ENCODE peak calls at places on chromosomes 4 and X, in five cellular contexts. W is IMR-90, H is mesendoderm, A is neuronal stem cell, M is mesenchymal stem cell. K is an unnamed sample.

GRCh38 chr4:56618734-56619133 is 62.4 kb downstream of the HOPX start:
- DNase-seq in W (no peak), H (no peak), A (no peak), M (peak), K (no peak)

GRCh38 chr4:54099287-54099958 is 540 bp upstream of the GSX2 start:
- DNase-seq in W (no peak), H (peak), A (no peak), M (no peak), K (peak)

GRCh38 chrX:19156223-19156622 is 34.0 kb upstream of the ADGRG2 start:
- DNase-seq in W (no peak), H (peak), A (no peak), M (no peak), K (peak)

GRCh38 chr4:116321471-116321870 is 763.9 kb downstream of the TRAM1L1 start:
- DNase-seq in W (no peak), H (no peak), A (no peak), M (no peak), K (no peak)

GRCh38 chr4:127709456-127709855 is 20.7 kb upstream of the SLC25A31 start:
- DNase-seq in W (no peak), H (no peak), A (no peak), M (no peak), K (no peak)

GRCh38 chrX:23879380-23880090 is 28.2 kb downstream of the APOO start:
- DNase-seq in W (no peak), H (no peak), A (no peak), M (no peak), K (no peak)

GRCh38 chrX:72620550-72621145 is 48.0 kb upstream of the HDAC8 start:
- DNase-seq in W (peak), H (no peak), A (no peak), M (peak), K (no peak)

GRCh38 chr4:51845736-51846135 is 2.8 kb downstream of the DCUN1D4 start:
- DNase-seq in W (no peak), H (no peak), A (no peak), M (no peak), K (no peak)

GRCh38 chr4:29805245-29805644 is 914.9 kb upstream of the PCDH7 start:
- DNase-seq in W (peak), H (peak), A (no peak), M (peak), K (no peak)

GRCh38 chrX:1468250-1468772 is 15.6 kb upstream of the ASMTL start:
- DNase-seq in W (no peak), H (no peak), A (no peak), M (no peak), K (peak)

GRCh38 chr4:54482529-54482961 is 175.2 kb upstream of the KIT start:
- DNase-seq in W (peak), H (peak), A (no peak), M (peak), K (no peak)

GRCh38 chr4:60133414-60133813 is 1066.7 kb upstream of the ADGRL3 start:
- DNase-seq in W (peak), H (no peak), A (no peak), M (peak), K (no peak)

GRCh38 chr4:72218953-72219352 is 187.2 kb downstream of the NPFFR2 start:
- DNase-seq in W (no peak), H (no peak), A (no peak), M (no peak), K (no peak)

DNA sequence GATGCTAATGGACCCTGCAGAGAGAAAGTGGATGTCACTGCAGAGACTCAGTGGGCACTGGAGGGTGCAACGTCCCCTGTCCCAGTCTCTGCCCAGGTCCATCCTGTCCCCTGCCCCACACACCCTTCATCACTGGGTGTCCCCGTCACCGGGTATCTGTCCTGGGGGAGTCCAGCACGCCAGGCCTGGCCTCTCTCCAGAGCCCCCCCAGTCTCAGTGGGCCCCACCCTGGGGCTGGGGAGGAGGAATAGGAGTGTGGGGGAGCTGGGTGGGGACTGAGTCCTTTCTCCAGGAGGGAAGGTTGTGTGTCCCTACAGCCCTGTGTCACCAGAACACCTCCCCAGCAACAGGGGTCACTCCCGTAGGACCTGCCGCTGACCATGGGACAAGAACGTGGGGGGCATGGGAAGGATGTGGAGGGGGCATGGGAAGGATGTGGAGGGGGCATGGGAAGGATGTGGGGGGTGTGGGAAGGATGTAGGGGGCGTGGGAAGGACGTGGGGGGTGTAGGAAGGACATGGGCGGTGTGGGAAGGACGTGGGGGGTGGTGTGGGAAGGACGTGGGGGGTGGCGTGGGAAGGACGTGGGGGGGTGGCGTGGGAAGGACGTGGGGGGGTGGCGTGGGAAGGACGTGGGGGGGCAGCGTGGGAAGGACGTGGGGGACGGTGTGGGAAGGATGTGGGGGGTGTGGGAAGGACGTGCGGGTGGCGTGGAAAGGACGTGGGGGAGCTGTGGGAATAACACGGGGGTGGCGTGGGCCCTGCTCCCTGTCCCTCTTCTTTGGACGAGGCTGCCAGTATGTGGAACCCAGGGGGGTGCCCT is 21.0 kb upstream of the SPON2 start:
- DNase-seq in W (no peak), H (no peak), A (no peak), M (no peak), K (peak)
- H3K27ac ChIP-seq in W (peak), H (no peak), A (no peak), M (peak), K (no peak)

GRCh38 chr4:182454440-182455013 is 211.3 kb downstream of the TENM3 start:
- DNase-seq in W (peak), H (no peak), A (no peak), M (no peak), K (no peak)

GRCh38 chr4:182449960-182450359 is 206.8 kb downstream of the TENM3 start:
- DNase-seq in W (no peak), H (no peak), A (no peak), M (peak), K (no peak)

GRCh38 chr4:182449186-182449880 is 206.1 kb downstream of the TENM3 start:
- DNase-seq in W (peak), H (peak), A (no peak), M (peak), K (peak)

GRCh38 chr4:182448281-182449151 is 205.3 kb downstream of the TENM3 start:
- DNase-seq in W (peak), H (peak), A (peak), M (peak), K (peak)

GRCh38 chr4:182453830-182454229 is 210.6 kb downstream of the TENM3 start:
- DNase-seq in W (no peak), H (no peak), A (no peak), M (no peak), K (no peak)
- H3K23ac ChIP-seq in W (no peak), H (no peak), A (no peak), M (no peak), K (no peak)

GRCh38 chr4:9716093-9716492 is 65.3 kb upstream of the DRD5 start:
- DNase-seq in W (no peak), H (no peak), A (no peak), M (no peak), K (no peak)
- H2BK15ac ChIP-seq in W (no peak), H (no peak), A (no peak), M (no peak), K (no peak)

GRCh38 chr4:176791591-176792347 is 953 bp downstream of the VEGFC start:
- DNase-seq in W (peak), H (peak), A (peak), M (peak), K (peak)

GRCh38 chr4:176794651-176795050 is 1.9 kb upstream of the VEGFC start:
- DNase-seq in W (no peak), H (no peak), A (no peak), M (no peak), K (no peak)

GRCh38 chr4:176794151-176794550 is 1.4 kb upstream of the VEGFC start:
- DNase-seq in W (peak), H (no peak), A (no peak), M (peak), K (no peak)

GRCh38 chr4:176792348-176793059 is at the start of gene VEGFC:
- DNase-seq in W (peak), H (peak), A (peak), M (peak), K (peak)

DNA sequence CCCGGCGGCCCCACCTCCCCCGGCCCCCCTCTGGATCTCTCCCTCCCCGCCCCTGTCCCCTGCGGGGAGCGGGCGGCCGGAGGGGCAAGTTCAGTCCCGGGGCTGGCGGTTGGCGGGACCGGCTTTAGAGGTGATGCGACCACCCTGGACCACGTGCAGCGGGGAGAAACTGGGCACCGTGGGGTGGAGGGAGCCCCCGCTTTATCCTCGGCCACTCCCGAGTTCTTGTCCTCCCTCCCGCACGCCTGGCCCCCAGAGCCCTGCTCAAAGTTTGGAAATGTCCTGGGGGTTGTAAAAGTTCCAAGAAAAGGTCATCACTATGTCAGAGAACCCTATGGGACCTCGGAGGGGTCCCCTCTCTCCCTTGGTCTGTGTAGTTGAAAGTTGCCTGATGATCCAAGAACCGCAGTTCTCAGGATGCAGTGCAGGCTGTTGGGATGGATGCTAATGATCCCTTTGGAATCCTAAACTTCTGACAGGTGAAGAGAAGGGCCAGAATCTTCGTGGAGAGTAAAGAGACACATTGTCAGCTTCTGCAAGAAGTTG is 411 bp upstream of the VEGFC start:
- DNase-seq in W (no peak), H (no peak), A (no peak), M (no peak), K (no peak)
- H3K27ac ChIP-seq in W (peak), H (no peak), A (no peak), M (no peak), K (no peak)

GRCh38 chr4:84496356-84497219 is 2.5 kb downstream of the NKX6-1 start:
- DNase-seq in W (no peak), H (peak), A (no peak), M (peak), K (peak)
- H3K23ac ChIP-seq in W (no peak), H (peak), A (peak), M (no peak), K (no peak)

GRCh38 chrX:9857575-9857974 is 71.3 kb downstream of the SHROOM2 start:
- DNase-seq in W (no peak), H (no peak), A (no peak), M (peak), K (no peak)

GRCh38 chrX:9853307-9853706 is 67.1 kb downstream of the SHROOM2 start:
- DNase-seq in W (no peak), H (peak), A (no peak), M (peak), K (no peak)

GRCh38 chrX:9855536-9856320 is 69.5 kb downstream of the SHROOM2 start:
- DNase-seq in W (no peak), H (no peak), A (no peak), M (peak), K (no peak)

GRCh38 chrX:9858080-9858479 is 71.9 kb downstream of the SHROOM2 start:
- DNase-seq in W (no peak), H (no peak), A (no peak), M (peak), K (no peak)

DNA sequence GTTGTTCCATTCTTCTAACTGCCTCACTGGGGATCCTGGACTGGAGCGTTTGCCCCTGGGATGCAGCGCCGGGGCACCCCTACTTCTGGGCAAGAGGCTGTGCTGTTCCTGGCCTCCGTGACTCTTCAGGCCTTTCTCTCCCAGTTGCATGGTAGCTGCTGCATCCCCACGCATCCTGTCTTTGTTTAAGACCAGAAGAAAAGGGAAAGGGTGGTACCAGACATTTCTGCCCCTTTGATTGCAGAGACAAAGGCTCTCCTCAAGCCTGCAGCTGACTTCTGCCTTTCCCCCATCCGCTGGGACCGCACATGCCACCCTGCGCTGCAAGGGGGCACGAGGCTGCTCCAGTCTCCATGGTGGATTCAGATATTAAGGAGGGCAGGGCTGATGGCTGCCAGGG is 70.4 kb downstream of the SHROOM2 start:
- DNase-seq in W (no peak), H (no peak), A (no peak), M (no peak), K (no peak)
- H2BK15ac ChIP-seq in W (no peak), H (no peak), A (no peak), M (no peak), K (no peak)

K was measured in H9.